ENCODE peak calls at places on chromosomes 13 and 19, in ten cellular contexts. One of them, this sample, is unnamed.

GRCh38 chr13:98004107-98004506 is 50.6 kb downstream of the IPO5 start:
- DNase-seq in tibial nerve: no peak
- DNase-seq in mucosa of descending colon: no peak
- DNase-seq in cardiac muscle cell: no peak
- DNase-seq in astrocyte: peak; percentile 75
- DNase-seq in mammary epithelial cell: no peak
- DNase-seq in left ventricle myocardium inferior: no peak
- DNase-seq in lower lobe of right lung: no peak
- DNase-seq in endodermal cell: no peak
- DNase-seq in uterus: no peak
- DNase-seq in this sample: peak; percentile 15

GRCh38 chr13:112324121-112324520 is 52.0 kb upstream of the SPACA7 start:
- DNase-seq in tibial nerve: no peak
- DNase-seq in left ventricle myocardium inferior: no peak
- DNase-seq in endodermal cell: peak; percentile 53
- DNase-seq in astrocyte: no peak
- DNase-seq in mammary epithelial cell: no peak
- DNase-seq in uterus: no peak
- DNase-seq in mucosa of descending colon: no peak
- DNase-seq in lower lobe of right lung: no peak
- DNase-seq in cardiac muscle cell: no peak
- DNase-seq in this sample: no peak

GRCh38 chr13:97228850-97229521 is 6.9 kb downstream of the MBNL2 start:
- DNase-seq in cardiac muscle cell: no peak
- DNase-seq in mammary epithelial cell: no peak
- DNase-seq in lower lobe of right lung: no peak
- DNase-seq in uterus: no peak
- DNase-seq in tibial nerve: no peak
- DNase-seq in left ventricle myocardium inferior: no peak
- DNase-seq in endodermal cell: no peak
- DNase-seq in astrocyte: peak; percentile 81
- DNase-seq in mucosa of descending colon: no peak
- DNase-seq in this sample: no peak

GRCh38 chr13:46577656-46578589 is 25.0 kb downstream of the LRCH1 start:
- DNase-seq in cardiac muscle cell: no peak
- DNase-seq in endodermal cell: no peak
- DNase-seq in left ventricle myocardium inferior: no peak
- DNase-seq in astrocyte: peak; percentile 35
- DNase-seq in mammary epithelial cell: no peak
- DNase-seq in uterus: no peak
- DNase-seq in tibial nerve: no peak
- DNase-seq in mucosa of descending colon: no peak
- DNase-seq in lower lobe of right lung: no peak
- DNase-seq in this sample: no peak

GRCh38 chr19:49862411-49863253 is 4.7 kb downstream of the PNKP start:
- DNase-seq in lower lobe of right lung: peak; percentile 49
- DNase-seq in mucosa of descending colon: peak; percentile 62
- DNase-seq in cardiac muscle cell: peak; percentile 60
- DNase-seq in uterus: peak; percentile 18
- DNase-seq in tibial nerve: no peak
- DNase-seq in mammary epithelial cell: no peak
- DNase-seq in endodermal cell: peak; percentile 89
- DNase-seq in astrocyte: no peak
- DNase-seq in left ventricle myocardium inferior: no peak
- DNase-seq in this sample: no peak

GRCh38 chr19:17889609-17890214 is 18.0 kb downstream of the SLC5A5 start:
- DNase-seq in left ventricle myocardium inferior: no peak
- DNase-seq in tibial nerve: no peak
- DNase-seq in astrocyte: peak; percentile 16
- DNase-seq in uterus: no peak
- DNase-seq in mucosa of descending colon: no peak
- DNase-seq in lower lobe of right lung: no peak
- DNase-seq in cardiac muscle cell: peak; percentile 86
- DNase-seq in mammary epithelial cell: peak; percentile 40
- DNase-seq in endodermal cell: peak; percentile 92
- DNase-seq in this sample: peak; percentile 17

GRCh38 chr13:59356607-59357006 is 807.1 kb downstream of the DIAPH3 start:
- DNase-seq in cardiac muscle cell: no peak
- DNase-seq in uterus: peak; percentile 31
- DNase-seq in tibial nerve: no peak
- DNase-seq in left ventricle myocardium inferior: peak; percentile 89
- DNase-seq in endodermal cell: no peak
- DNase-seq in lower lobe of right lung: peak; percentile 48
- DNase-seq in astrocyte: peak; percentile 52
- DNase-seq in mucosa of descending colon: no peak
- DNase-seq in mammary epithelial cell: no peak
- DNase-seq in this sample: no peak

GRCh38 chr13:35489050-35489449 is 12.6 kb upstream of the MAB21L1 start:
- DNase-seq in astrocyte: no peak
- DNase-seq in cardiac muscle cell: no peak
- DNase-seq in mucosa of descending colon: no peak
- DNase-seq in endodermal cell: no peak
- DNase-seq in uterus: no peak
- DNase-seq in tibial nerve: no peak
- DNase-seq in left ventricle myocardium inferior: no peak
- DNase-seq in lower lobe of right lung: no peak
- DNase-seq in mammary epithelial cell: no peak
- DNase-seq in this sample: no peak

GRCh38 chr13:27043013-27043412 is 128.6 kb downstream of the USP12 start:
- DNase-seq in tibial nerve: no peak
- DNase-seq in uterus: peak; percentile 23
- DNase-seq in mucosa of descending colon: no peak
- DNase-seq in cardiac muscle cell: no peak
- DNase-seq in lower lobe of right lung: no peak
- DNase-seq in left ventricle myocardium inferior: no peak
- DNase-seq in mammary epithelial cell: peak; percentile 87
- DNase-seq in astrocyte: peak; percentile 97
- DNase-seq in endodermal cell: no peak
- DNase-seq in this sample: peak; percentile 88

GRCh38 chr13:37134411-37135041 is 29.1 kb upstream of the CSNK1A1L start:
- DNase-seq in left ventricle myocardium inferior: no peak
- DNase-seq in uterus: peak; percentile 17
- DNase-seq in lower lobe of right lung: no peak
- DNase-seq in astrocyte: peak; percentile 96
- DNase-seq in mucosa of descending colon: no peak
- DNase-seq in mammary epithelial cell: no peak
- DNase-seq in tibial nerve: no peak
- DNase-seq in endodermal cell: no peak
- DNase-seq in cardiac muscle cell: no peak
- DNase-seq in this sample: no peak

DNA sequence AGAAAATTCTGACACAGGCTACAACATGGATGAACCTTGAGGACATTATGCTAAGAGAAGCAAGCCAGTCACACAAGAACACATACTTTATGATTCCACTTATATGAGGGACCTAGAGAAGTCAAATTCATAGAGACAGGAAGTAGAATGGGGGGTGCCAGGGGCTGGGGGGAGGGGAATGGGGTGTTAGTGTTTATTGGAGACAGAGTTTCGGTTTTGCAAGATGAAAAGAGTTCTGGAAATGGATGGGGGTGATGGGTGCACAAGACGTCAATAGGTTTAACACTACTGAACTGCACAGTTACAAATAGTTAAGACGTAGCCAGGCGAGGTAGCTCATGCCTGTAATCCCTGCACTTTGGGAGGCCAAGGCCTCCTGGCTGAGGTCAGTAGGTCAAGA is 3.5 kb upstream of the ZNF787 start:
- DNase-seq in uterus: no peak
- DNase-seq in tibial nerve: no peak
- DNase-seq in mammary epithelial cell: no peak
- DNase-seq in cardiac muscle cell: no peak
- DNase-seq in mucosa of descending colon: no peak
- DNase-seq in lower lobe of right lung: no peak
- DNase-seq in endodermal cell: no peak
- DNase-seq in left ventricle myocardium inferior: no peak
- DNase-seq in astrocyte: no peak
- DNase-seq in this sample: no peak
- TF ChIP-seq CTCF in uterus: no peak
- TF ChIP-seq CTCF in tibial nerve: no peak
- TF ChIP-seq CTCF in mammary epithelial cell: no peak
- TF ChIP-seq CTCF in cardiac muscle cell: no peak
- TF ChIP-seq CTCF in mucosa of descending colon: no peak
- TF ChIP-seq CTCF in lower lobe of right lung: no peak
- TF ChIP-seq CTCF in endodermal cell: no peak
- TF ChIP-seq CTCF in left ventricle myocardium inferior: no peak
- TF ChIP-seq CTCF in astrocyte: no peak
- TF ChIP-seq CTCF in this sample: no peak

GRCh38 chr13:32391101-32391620 is 36.8 kb downstream of the N4BP2L1 start:
- DNase-seq in tibial nerve: no peak
- DNase-seq in mucosa of descending colon: no peak
- DNase-seq in astrocyte: no peak
- DNase-seq in cardiac muscle cell: no peak
- DNase-seq in left ventricle myocardium inferior: no peak
- DNase-seq in lower lobe of right lung: no peak
- DNase-seq in mammary epithelial cell: no peak
- DNase-seq in endodermal cell: peak; percentile 68
- DNase-seq in uterus: no peak
- DNase-seq in this sample: no peak

GRCh38 chr13:32384702-32385101 is 43.2 kb downstream of the N4BP2L1 start:
- DNase-seq in uterus: no peak
- DNase-seq in cardiac muscle cell: no peak
- DNase-seq in mammary epithelial cell: no peak
- DNase-seq in astrocyte: no peak
- DNase-seq in tibial nerve: no peak
- DNase-seq in mucosa of descending colon: no peak
- DNase-seq in left ventricle myocardium inferior: no peak
- DNase-seq in endodermal cell: no peak
- DNase-seq in lower lobe of right lung: no peak
- DNase-seq in this sample: no peak

GRCh38 chr13:32385369-32385768 is 42.6 kb downstream of the N4BP2L1 start:
- DNase-seq in mammary epithelial cell: no peak
- DNase-seq in uterus: no peak
- DNase-seq in lower lobe of right lung: no peak
- DNase-seq in astrocyte: no peak
- DNase-seq in mucosa of descending colon: no peak
- DNase-seq in left ventricle myocardium inferior: no peak
- DNase-seq in cardiac muscle cell: no peak
- DNase-seq in tibial nerve: no peak
- DNase-seq in endodermal cell: no peak
- DNase-seq in this sample: no peak

GRCh38 chr13:32390484-32390883 is 37.4 kb downstream of the N4BP2L1 start:
- DNase-seq in tibial nerve: no peak
- DNase-seq in lower lobe of right lung: no peak
- DNase-seq in uterus: no peak
- DNase-seq in cardiac muscle cell: no peak
- DNase-seq in left ventricle myocardium inferior: no peak
- DNase-seq in astrocyte: no peak
- DNase-seq in mucosa of descending colon: no peak
- DNase-seq in mammary epithelial cell: no peak
- DNase-seq in endodermal cell: no peak
- DNase-seq in this sample: no peak

DNA sequence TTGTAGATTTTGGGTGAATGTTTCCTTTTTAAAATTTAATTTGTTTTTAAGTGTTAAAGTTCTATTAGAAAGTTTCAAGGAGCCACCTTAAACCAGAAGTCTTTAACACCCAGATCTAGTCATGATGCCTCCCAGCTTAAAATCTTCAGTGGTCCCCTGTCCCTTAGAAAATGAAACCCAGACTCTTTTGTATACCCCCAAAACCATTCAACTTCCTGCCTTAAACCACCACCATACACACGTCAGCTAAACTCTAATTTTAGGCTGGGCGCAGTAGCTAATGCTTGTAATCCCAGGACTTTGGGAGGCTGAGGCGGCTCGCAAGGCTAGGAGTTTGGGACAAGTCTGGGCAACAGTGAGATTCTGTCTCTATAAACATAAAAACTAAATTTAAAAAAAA is 37.9 kb downstream of the N4BP2L1 start:
- DNase-seq in astrocyte: no peak
- DNase-seq in left ventricle myocardium inferior: no peak
- DNase-seq in mucosa of descending colon: no peak
- DNase-seq in lower lobe of right lung: no peak
- DNase-seq in endodermal cell: no peak
- DNase-seq in uterus: no peak
- DNase-seq in tibial nerve: no peak
- DNase-seq in cardiac muscle cell: no peak
- DNase-seq in mammary epithelial cell: no peak
- DNase-seq in this sample: no peak
- H3K36me3 ChIP-seq in astrocyte: peaks cover 3% of the 10 kb centered on the region
- H3K36me3 ChIP-seq in left ventricle myocardium inferior: no peaks in the 10 kb centered on the region
- H3K36me3 ChIP-seq in mucosa of descending colon: no peaks in the 10 kb centered on the region
- H3K36me3 ChIP-seq in lower lobe of right lung: no peaks in the 10 kb centered on the region
- H3K36me3 ChIP-seq in endodermal cell: peaks cover 4% of the 10 kb centered on the region
- H3K36me3 ChIP-seq in uterus: no peaks in the 10 kb centered on the region
- H3K36me3 ChIP-seq in tibial nerve: no peaks in the 10 kb centered on the region
- H3K36me3 ChIP-seq in cardiac muscle cell: no peaks in the 10 kb centered on the region
- H3K36me3 ChIP-seq in mammary epithelial cell: peaks cover 1% of the 10 kb centered on the region
- H3K36me3 ChIP-seq in this sample: no peaks in the 10 kb centered on the region

GRCh38 chr13:87677043-87677333 is 5.8 kb downstream of the SLITRK5 start:
- DNase-seq in left ventricle myocardium inferior: no peak
- DNase-seq in uterus: no peak
- DNase-seq in astrocyte: no peak
- DNase-seq in lower lobe of right lung: no peak
- DNase-seq in cardiac muscle cell: no peak
- DNase-seq in mucosa of descending colon: no peak
- DNase-seq in tibial nerve: no peak
- DNase-seq in mammary epithelial cell: no peak
- DNase-seq in endodermal cell: no peak
- DNase-seq in this sample: no peak

GRCh38 chr13:87677334-87678234 is 6.4 kb downstream of the SLITRK5 start:
- DNase-seq in astrocyte: no peak
- DNase-seq in left ventricle myocardium inferior: no peak
- DNase-seq in endodermal cell: peak; percentile 85
- DNase-seq in uterus: no peak
- DNase-seq in tibial nerve: no peak
- DNase-seq in lower lobe of right lung: peak; percentile 56
- DNase-seq in cardiac muscle cell: peak; percentile 50
- DNase-seq in mucosa of descending colon: peak; percentile 48
- DNase-seq in mammary epithelial cell: no peak
- DNase-seq in this sample: no peak

GRCh38 chr13:87676254-87677042 is 5.3 kb downstream of the SLITRK5 start:
- DNase-seq in endodermal cell: peak; percentile 71
- DNase-seq in uterus: no peak
- DNase-seq in left ventricle myocardium inferior: no peak
- DNase-seq in astrocyte: no peak
- DNase-seq in tibial nerve: no peak
- DNase-seq in cardiac muscle cell: no peak
- DNase-seq in lower lobe of right lung: no peak
- DNase-seq in mammary epithelial cell: no peak
- DNase-seq in mucosa of descending colon: peak; percentile 27
- DNase-seq in this sample: no peak

GRCh38 chr13:87678353-87678752 is 7.2 kb downstream of the SLITRK5 start:
- DNase-seq in uterus: no peak
- DNase-seq in tibial nerve: no peak
- DNase-seq in mucosa of descending colon: no peak
- DNase-seq in left ventricle myocardium inferior: no peak
- DNase-seq in astrocyte: no peak
- DNase-seq in lower lobe of right lung: no peak
- DNase-seq in cardiac muscle cell: no peak
- DNase-seq in mammary epithelial cell: no peak
- DNase-seq in endodermal cell: no peak
- DNase-seq in this sample: no peak

GRCh38 chr13:87680298-87680697 is 9.1 kb downstream of the SLITRK5 start:
- DNase-seq in left ventricle myocardium inferior: no peak
- DNase-seq in mucosa of descending colon: no peak
- DNase-seq in cardiac muscle cell: no peak
- DNase-seq in tibial nerve: no peak
- DNase-seq in mammary epithelial cell: no peak
- DNase-seq in astrocyte: no peak
- DNase-seq in lower lobe of right lung: no peak
- DNase-seq in uterus: no peak
- DNase-seq in endodermal cell: no peak
- DNase-seq in this sample: peak; percentile 59
- TF ChIP-seq CTCF in left ventricle myocardium inferior: no peak
- TF ChIP-seq CTCF in mucosa of descending colon: no peak
- TF ChIP-seq CTCF in cardiac muscle cell: no peak
- TF ChIP-seq CTCF in tibial nerve: no peak
- TF ChIP-seq CTCF in mammary epithelial cell: no peak
- TF ChIP-seq CTCF in astrocyte: no peak
- TF ChIP-seq CTCF in lower lobe of right lung: no peak
- TF ChIP-seq CTCF in uterus: no peak
- TF ChIP-seq CTCF in endodermal cell: peak; percentile 52
- TF ChIP-seq CTCF in this sample: peak; percentile 12

GRCh38 chr19:35262101-35262761 is 6.5 kb upstream of the USF2 start:
- DNase-seq in lower lobe of right lung: peak; percentile 41
- DNase-seq in left ventricle myocardium inferior: no peak
- DNase-seq in tibial nerve: peak; percentile 11
- DNase-seq in astrocyte: no peak
- DNase-seq in uterus: no peak
- DNase-seq in mammary epithelial cell: no peak
- DNase-seq in cardiac muscle cell: no peak
- DNase-seq in mucosa of descending colon: no peak
- DNase-seq in endodermal cell: peak; percentile 49
- DNase-seq in this sample: no peak
- H3K36me3 ChIP-seq in lower lobe of right lung: peaks cover 35% of the 10 kb centered on the region
- H3K36me3 ChIP-seq in left ventricle myocardium inferior: no peaks in the 10 kb centered on the region
- H3K36me3 ChIP-seq in tibial nerve: no peaks in the 10 kb centered on the region
- H3K36me3 ChIP-seq in astrocyte: no peaks in the 10 kb centered on the region
- H3K36me3 ChIP-seq in uterus: no peaks in the 10 kb centered on the region
- H3K36me3 ChIP-seq in mammary epithelial cell: peaks cover 4% of the 10 kb centered on the region
- H3K36me3 ChIP-seq in cardiac muscle cell: no peaks in the 10 kb centered on the region
- H3K36me3 ChIP-seq in mucosa of descending colon: no peaks in the 10 kb centered on the region
- H3K36me3 ChIP-seq in endodermal cell: peaks cover 85% of the 10 kb centered on the region
- H3K36me3 ChIP-seq in this sample: peaks cover 24% of the 10 kb centered on the region